ENCODE peak calls at places on chromosomes 11 and 22, in four cellular contexts. L is K562, O is HepG2, V is GM12878. Q is an unnamed sample.

GRCh38 chr11:89660234-89660633 is 49.9 kb upstream of the TRIM77 start:
- DNase-seq in O (peak; percentile 7), V (no peak), L (no peak), Q (no peak)

GRCh38 chr22:22583030-22583429 is 24.0 kb upstream of the PRAME start:
- DNase-seq in V (no peak), O (no peak), L (no peak), Q (no peak)

GRCh38 chr22:23522642-23523251 is 57.3 kb downstream of the IGLL1 start:
- DNase-seq in V (no peak), O (peak; percentile 36), L (peak; percentile 20), Q (peak; percentile 42)

GRCh38 chr11:133964946-133965632 is 8.3 kb upstream of the IGSF9B start:
- DNase-seq in O (no peak), V (no peak), L (no peak), Q (no peak)

GRCh38 chr11:7892059-7892699 is 38.9 kb downstream of the OR10A6 start:
- DNase-seq in L (no peak), O (no peak), V (no peak), Q (no peak)

GRCh38 chr11:118448294-118448693 is 12.0 kb downstream of the KMT2A start:
- DNase-seq in V (peak; percentile 67), L (no peak), O (no peak), Q (no peak)

GRCh38 chr11:35321532-35322320 is 97.6 kb downstream of the SLC1A2 start:
- DNase-seq in L (no peak), V (no peak), O (no peak), Q (no peak)

GRCh38 chr11:64089027-64089360 is 53.3 kb downstream of the FLRT1 start:
- DNase-seq in O (no peak), L (no peak), V (no peak), Q (no peak)

GRCh38 chr11:65262381-65262680 is 569 bp downstream of the POLA2 start:
- DNase-seq in V (no peak), O (no peak), L (no peak), Q (no peak)

GRCh38 chr22:17896552-17896951 is 122.3 kb upstream of the BID start:
- DNase-seq in V (no peak), O (no peak), L (peak; percentile 39), Q (peak; percentile 65)

GRCh38 chr11:76288166-76288978 is 82.1 kb upstream of the WNT11 start:
- DNase-seq in O (no peak), L (no peak), V (no peak), Q (no peak)

GRCh38 chr22:39220450-39220849 is 24.3 kb downstream of the PDGFB start:
- DNase-seq in O (no peak), L (no peak), V (no peak), Q (no peak)

GRCh38 chr11:62544521-62545436 is 1.8 kb downstream of the AHNAK start:
- DNase-seq in V (no peak), O (no peak), L (peak; percentile 39), Q (peak; percentile 33)

GRCh38 chr22:36797988-36798670 is 18.7 kb downstream of the PVALB start:
- DNase-seq in O (no peak), L (no peak), V (no peak), Q (no peak)

GRCh38 chr11:132824642-132825041 is 707.7 kb downstream of the OPCML start:
- DNase-seq in L (no peak), O (no peak), V (no peak), Q (no peak)

GRCh38 chr11:59560702-59561469 is 49.5 kb downstream of the OR4D9 start:
- DNase-seq in O (peak; percentile 77), L (peak; percentile 88), V (peak; percentile 51), Q (peak; percentile 77)

GRCh38 chr11:116808262-116809175 is 14.6 kb downstream of the APOA4 start:
- DNase-seq in L (no peak), O (peak; percentile 98), V (no peak), Q (no peak)

GRCh38 chr11:69490516-69490915 is 9.1 kb downstream of the LINC01488 start:
- DNase-seq in L (no peak), V (no peak), O (no peak), Q (no peak)

GRCh38 chr11:88484873-88485621 is 147.5 kb upstream of the CTSC start:
- DNase-seq in V (peak; percentile 27), L (peak; percentile 67), O (peak; percentile 50), Q (peak; percentile 63)

GRCh38 chr11:77530879-77531278 is 57.0 kb upstream of the PAK1 start:
- DNase-seq in V (no peak), L (no peak), O (no peak), Q (no peak)

GRCh38 chr11:118226294-118226693 is 1.5 kb upstream of the JAML start:
- DNase-seq in V (no peak), O (no peak), L (no peak), Q (no peak)

GRCh38 chr11:113627297-113627696 is 78.8 kb downstream of the TMPRSS5 start:
- DNase-seq in L (no peak), V (no peak), O (no peak), Q (no peak)

GRCh38 chr22:28373841-28374240 is 305.8 kb downstream of the TTC28 start:
- DNase-seq in L (no peak), O (no peak), V (no peak), Q (no peak)

GRCh38 chr11:120336641-120337132 is 474 bp downstream of the ARHGEF12 start:
- DNase-seq in L (peak; percentile 66), V (no peak), O (no peak), Q (peak; percentile 56)

GRCh38 chr22:39388261-39389011 is 11.1 kb upstream of the TAB1 start:
- DNase-seq in L (peak; percentile 98), V (no peak), O (peak; percentile 80), Q (peak; percentile 100)

GRCh38 chr11:12410006-12410728 is 32.8 kb downstream of the PARVA start:
- DNase-seq in V (no peak), L (no peak), O (no peak), Q (no peak)

GRCh38 chr11:96342131-96342970 is 644 bp downstream of the MAML2 start:
- DNase-seq in L (no peak), O (no peak), V (no peak), Q (no peak)

GRCh38 chr22:24894220-24894975 is 52.1 kb downstream of the LHFPL7 start:
- DNase-seq in V (no peak), O (peak; percentile 96), L (no peak), Q (no peak)

GRCh38 chr11:69534166-69534530 is 52.7 kb downstream of the LINC01488 start:
- DNase-seq in O (no peak), L (no peak), V (no peak), Q (no peak)

GRCh38 chr11:55401011-55401410 is 33.2 kb downstream of the OR4A15 start:
- DNase-seq in O (no peak), L (no peak), V (no peak), Q (no peak)

GRCh38 chr11:106384429-106384828 is 307.0 kb downstream of the AASDHPPT start:
- DNase-seq in O (no peak), L (no peak), V (no peak), Q (no peak)

GRCh38 chr11:96620464-96621044 is 230.7 kb downstream of the JRKL start:
- DNase-seq in V (no peak), L (no peak), O (no peak), Q (no peak)

GRCh38 chr22:42446151-42446550 is 13.9 kb upstream of the NFAM1 start:
- DNase-seq in O (no peak), V (no peak), L (no peak), Q (no peak)

GRCh38 chr22:42440728-42441127 is 8.5 kb upstream of the NFAM1 start:
- DNase-seq in V (no peak), L (no peak), O (no peak), Q (no peak)

GRCh38 chr22:42444060-42444904 is 12.1 kb upstream of the NFAM1 start:
- DNase-seq in V (peak; percentile 73), L (peak; percentile 88), O (peak; percentile 34), Q (peak; percentile 85)

GRCh38 chr22:42442746-42443145 is 10.5 kb upstream of the NFAM1 start:
- DNase-seq in L (no peak), O (no peak), V (no peak), Q (no peak)

DNA sequence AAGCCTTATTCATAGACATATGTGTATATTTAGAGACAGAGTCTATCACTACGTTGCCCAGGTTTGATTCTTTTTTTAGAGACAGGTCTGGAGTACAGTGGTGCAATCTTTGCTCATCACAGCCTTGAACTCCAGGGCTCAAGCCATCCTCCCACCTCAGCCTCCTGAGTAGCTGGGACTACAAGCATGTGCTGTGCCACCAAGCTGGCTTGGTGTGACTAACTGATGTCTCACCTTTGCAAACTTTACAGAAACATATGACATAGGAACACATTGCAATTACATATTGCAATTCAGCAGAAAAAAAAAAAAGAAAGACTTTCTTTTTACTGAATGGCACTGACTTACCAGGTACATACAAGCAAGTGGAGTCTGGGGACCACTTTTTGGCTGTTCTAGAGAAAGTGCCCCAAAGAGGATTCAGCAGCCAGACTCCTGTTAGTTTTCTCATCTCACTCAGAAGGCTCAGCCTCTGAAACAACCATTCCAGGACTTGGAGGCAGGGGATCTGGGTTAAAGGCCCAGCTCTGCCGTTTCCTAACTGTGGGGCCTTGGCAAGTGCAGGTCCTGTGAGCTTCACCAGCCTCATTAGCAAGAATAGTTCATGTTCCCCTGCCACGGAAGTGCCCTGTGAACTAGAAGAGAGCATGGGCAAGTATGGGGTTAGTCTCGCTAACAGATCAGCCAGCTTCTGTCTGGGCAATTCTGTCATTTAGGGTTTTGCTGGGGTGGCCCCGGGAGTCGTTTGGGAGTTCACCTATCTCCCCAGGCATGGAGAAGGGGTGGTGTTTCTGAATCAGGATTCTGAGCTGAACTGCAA is 11.2 kb upstream of the NFAM1 start:
- DNase-seq in O (no peak), L (no peak), V (no peak), Q (no peak)
- TF ChIP-seq TARDBP in O (no peak), L (no peak), V (no peak), Q (no peak)

DNA sequence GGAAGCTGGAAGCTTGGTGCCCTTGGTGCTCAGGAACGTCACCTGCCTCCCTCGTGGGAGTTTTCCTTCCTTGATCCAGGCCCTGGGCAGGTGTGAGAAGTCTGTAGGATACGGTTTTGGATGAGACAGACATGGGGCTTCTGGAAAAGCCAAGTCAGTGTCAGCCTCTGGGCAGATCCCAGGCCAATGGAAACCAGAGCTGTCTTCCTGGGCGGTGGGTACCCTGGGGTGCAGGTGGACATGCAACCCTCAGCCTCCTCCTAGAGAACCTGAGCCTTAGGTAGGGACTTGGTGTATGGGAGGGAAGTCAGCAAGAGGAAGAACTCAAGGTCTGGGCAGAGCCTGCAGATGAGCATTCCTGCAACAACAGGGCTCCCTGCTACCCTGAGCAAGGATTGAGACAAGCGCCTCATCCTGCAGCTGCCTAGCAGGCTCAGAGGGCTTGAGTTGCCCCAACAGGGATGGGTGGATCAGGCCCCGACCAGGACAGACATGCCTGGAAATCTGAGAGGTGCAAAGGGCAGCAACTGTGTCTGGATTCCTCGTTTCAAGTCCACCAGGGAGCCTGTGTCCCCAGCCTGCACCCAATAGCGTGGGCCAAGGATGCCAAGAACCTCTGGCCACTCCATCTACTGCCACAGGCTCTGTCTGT is 37.6 kb upstream of the SYT13 start:
- DNase-seq in L (no peak), O (no peak), V (no peak), Q (no peak)
- TF ChIP-seq FOXK2 in L (no peak), O (no peak), V (no peak), Q (no peak)

GRCh38 chr11:68295271-68295670 is 17.1 kb upstream of the LRP5 start:
- DNase-seq in L (no peak), O (no peak), V (no peak), Q (no peak)
- TF ChIP-seq TARDBP in L (no peak), O (no peak), V (no peak), Q (no peak)

GRCh38 chr11:30603357-30603756 is 17.2 kb upstream of the MPPED2 start:
- DNase-seq in V (no peak), O (no peak), L (no peak), Q (no peak)
- TF ChIP-seq FOXK2 in V (no peak), O (no peak), L (no peak), Q (no peak)